ENCODE peak calls at places on chromosome X, in eight cellular contexts. One of them, this sample, is unnamed.

GRCh38 chrX:152821145-152821765 is 9.3 kb downstream of the CETN2 start:
- DNase-seq in T-helper 2 cell: no peak
- DNase-seq in KG1: no peak
- DNase-seq in aorta: no peak
- DNase-seq in esophagus squamous epithelium: no peak
- DNase-seq in dorsolateral prefrontal cortex: no peak
- DNase-seq in MCF 10A: peak
- DNase-seq in H7: peak
- DNase-seq in this sample: no peak

GRCh38 chrX:35098419-35098818 is 155.8 kb downstream of the FAM47B start:
- DNase-seq in H7: no peak
- DNase-seq in T-helper 2 cell: no peak
- DNase-seq in esophagus squamous epithelium: no peak
- DNase-seq in MCF 10A: peak
- DNase-seq in dorsolateral prefrontal cortex: no peak
- DNase-seq in aorta: no peak
- DNase-seq in KG1: no peak
- DNase-seq in this sample: no peak

GRCh38 chrX:77451041-77451440 is 3.9 kb downstream of the FGF16 start:
- DNase-seq in KG1: no peak
- DNase-seq in MCF 10A: peak
- DNase-seq in aorta: no peak
- DNase-seq in dorsolateral prefrontal cortex: no peak
- DNase-seq in esophagus squamous epithelium: no peak
- DNase-seq in H7: no peak
- DNase-seq in T-helper 2 cell: no peak
- DNase-seq in this sample: no peak

GRCh38 chrX:104280609-104281008 is 25.9 kb upstream of the ESX1 start:
- DNase-seq in esophagus squamous epithelium: no peak
- DNase-seq in KG1: no peak
- DNase-seq in aorta: no peak
- DNase-seq in H7: no peak
- DNase-seq in MCF 10A: no peak
- DNase-seq in dorsolateral prefrontal cortex: no peak
- DNase-seq in T-helper 2 cell: no peak
- DNase-seq in this sample: no peak

GRCh38 chrX:16946971-16947562 is 609 bp downstream of the REPS2 start:
- DNase-seq in aorta: peak
- DNase-seq in MCF 10A: no peak
- DNase-seq in KG1: no peak
- DNase-seq in esophagus squamous epithelium: no peak
- DNase-seq in T-helper 2 cell: no peak
- DNase-seq in dorsolateral prefrontal cortex: no peak
- DNase-seq in H7: peak
- DNase-seq in this sample: no peak

GRCh38 chrX:149284616-149285015 is 220.5 kb downstream of the IDS start:
- DNase-seq in T-helper 2 cell: no peak
- DNase-seq in KG1: no peak
- DNase-seq in H7: no peak
- DNase-seq in dorsolateral prefrontal cortex: no peak
- DNase-seq in aorta: no peak
- DNase-seq in MCF 10A: no peak
- DNase-seq in esophagus squamous epithelium: no peak
- DNase-seq in this sample: no peak

GRCh38 chrX:78103001-78103634 is 930 bp upstream of the PGK1 start:
- DNase-seq in aorta: no peak
- DNase-seq in dorsolateral prefrontal cortex: no peak
- DNase-seq in T-helper 2 cell: no peak
- DNase-seq in KG1: no peak
- DNase-seq in H7: no peak
- DNase-seq in MCF 10A: no peak
- DNase-seq in esophagus squamous epithelium: no peak
- DNase-seq in this sample: no peak

GRCh38 chrX:9644335-9644734 is 121.3 kb downstream of the GPR143 start:
- DNase-seq in dorsolateral prefrontal cortex: no peak
- DNase-seq in KG1: no peak
- DNase-seq in MCF 10A: no peak
- DNase-seq in aorta: no peak
- DNase-seq in esophagus squamous epithelium: no peak
- DNase-seq in T-helper 2 cell: peak
- DNase-seq in H7: no peak
- DNase-seq in this sample: peak

GRCh38 chrX:93538575-93538974 is 134.8 kb downstream of the NAP1L3 start:
- DNase-seq in aorta: no peak
- DNase-seq in esophagus squamous epithelium: no peak
- DNase-seq in T-helper 2 cell: no peak
- DNase-seq in KG1: no peak
- DNase-seq in dorsolateral prefrontal cortex: no peak
- DNase-seq in H7: peak
- DNase-seq in MCF 10A: peak
- DNase-seq in this sample: no peak

GRCh38 chrX:68708503-68709290 is 61.2 kb downstream of the STARD8 start:
- DNase-seq in MCF 10A: no peak
- DNase-seq in H7: peak
- DNase-seq in dorsolateral prefrontal cortex: no peak
- DNase-seq in T-helper 2 cell: no peak
- DNase-seq in aorta: no peak
- DNase-seq in KG1: no peak
- DNase-seq in esophagus squamous epithelium: no peak
- DNase-seq in this sample: no peak

GRCh38 chrX:20739038-20739745 is 472.5 kb upstream of the RPS6KA3 start:
- DNase-seq in esophagus squamous epithelium: no peak
- DNase-seq in aorta: no peak
- DNase-seq in MCF 10A: no peak
- DNase-seq in dorsolateral prefrontal cortex: no peak
- DNase-seq in KG1: no peak
- DNase-seq in H7: no peak
- DNase-seq in T-helper 2 cell: no peak
- DNase-seq in this sample: no peak

GRCh38 chrX:53481816-53482485 is 47.8 kb upstream of the HSD17B10 start:
- DNase-seq in H7: peak
- DNase-seq in aorta: no peak
- DNase-seq in T-helper 2 cell: peak
- DNase-seq in dorsolateral prefrontal cortex: no peak
- DNase-seq in esophagus squamous epithelium: no peak
- DNase-seq in MCF 10A: peak
- DNase-seq in KG1: no peak
- DNase-seq in this sample: peak

GRCh38 chrX:53831662-53832635 is 145.4 kb upstream of the HUWE1 start:
- DNase-seq in aorta: no peak
- DNase-seq in dorsolateral prefrontal cortex: no peak
- DNase-seq in MCF 10A: peak
- DNase-seq in H7: peak
- DNase-seq in T-helper 2 cell: no peak
- DNase-seq in KG1: no peak
- DNase-seq in esophagus squamous epithelium: no peak
- DNase-seq in this sample: peak

GRCh38 chrX:72029473-72030411 is 102.0 kb downstream of the RTL5 start:
- DNase-seq in H7: no peak
- DNase-seq in aorta: peak
- DNase-seq in T-helper 2 cell: no peak
- DNase-seq in dorsolateral prefrontal cortex: no peak
- DNase-seq in KG1: no peak
- DNase-seq in esophagus squamous epithelium: no peak
- DNase-seq in MCF 10A: peak
- DNase-seq in this sample: no peak

GRCh38 chrX:856901-857300 is 226.3 kb downstream of the SHOX start:
- DNase-seq in H7: no peak
- DNase-seq in T-helper 2 cell: no peak
- DNase-seq in aorta: no peak
- DNase-seq in KG1: no peak
- DNase-seq in MCF 10A: no peak
- DNase-seq in dorsolateral prefrontal cortex: no peak
- DNase-seq in esophagus squamous epithelium: no peak
- DNase-seq in this sample: no peak

This sample was measured in stimulated activated naive CD4-positive, alpha-beta T cell treated with Interleukin-2 at 50 U/mL for 16 hours.